ENCODE peak calls at places on chromosomes 13 and 19, in eight cellular contexts. One of them, this sample, is unnamed.

GRCh38 chr13:110521296-110521680 is 40.2 kb downstream of the RAB20 start:
- DNase-seq in stimulated activated CD4-positive, alpha-beta T cell treated with anti-CD3 and anti-CD28 coated beads, Interleukin-2, amount 100 ng/mL, for 4 hours: no peak
- DNase-seq in GM12891: no peak
- DNase-seq in NCI-H446 treated with DMSO at 0.1 percent for 48 hours: no peak
- DNase-seq in fibroblast of the aortic adventitia: peak
- DNase-seq in activated T-cell treated with anti-CD3 and anti-CD28 coated beads for 1 hour: no peak
- DNase-seq in Right ventricle myocardium superior: no peak
- DNase-seq in stomach: no peak
- DNase-seq in this sample: no peak

GRCh38 chr19:30224689-30225606 is 147.2 kb upstream of the ZNF536 start:
- DNase-seq in stimulated activated CD4-positive, alpha-beta T cell treated with anti-CD3 and anti-CD28 coated beads, Interleukin-2, amount 100 ng/mL, for 4 hours: no peak
- DNase-seq in NCI-H446 treated with DMSO at 0.1 percent for 48 hours: peak
- DNase-seq in fibroblast of the aortic adventitia: no peak
- DNase-seq in Right ventricle myocardium superior: no peak
- DNase-seq in GM12891: no peak
- DNase-seq in activated T-cell treated with anti-CD3 and anti-CD28 coated beads for 1 hour: no peak
- DNase-seq in stomach: no peak
- DNase-seq in this sample: no peak

GRCh38 chr13:72390909-72391308 is 336.5 kb downstream of the MZT1 start:
- DNase-seq in stomach: no peak
- DNase-seq in GM12891: no peak
- DNase-seq in activated T-cell treated with anti-CD3 and anti-CD28 coated beads for 1 hour: no peak
- DNase-seq in fibroblast of the aortic adventitia: no peak
- DNase-seq in Right ventricle myocardium superior: no peak
- DNase-seq in stimulated activated CD4-positive, alpha-beta T cell treated with anti-CD3 and anti-CD28 coated beads, Interleukin-2, amount 100 ng/mL, for 4 hours: no peak
- DNase-seq in NCI-H446 treated with DMSO at 0.1 percent for 48 hours: no peak
- DNase-seq in this sample: no peak

GRCh38 chr13:110913911-110914292 is 967 bp downstream of the ANKRD10 start:
- DNase-seq in activated T-cell treated with anti-CD3 and anti-CD28 coated beads for 1 hour: no peak
- DNase-seq in Right ventricle myocardium superior: no peak
- DNase-seq in stomach: no peak
- DNase-seq in NCI-H446 treated with DMSO at 0.1 percent for 48 hours: no peak
- DNase-seq in GM12891: no peak
- DNase-seq in fibroblast of the aortic adventitia: no peak
- DNase-seq in stimulated activated CD4-positive, alpha-beta T cell treated with anti-CD3 and anti-CD28 coated beads, Interleukin-2, amount 100 ng/mL, for 4 hours: no peak
- DNase-seq in this sample: no peak

GRCh38 chr13:30395192-30396158 is 26.8 kb upstream of the UBE2L5 start:
- DNase-seq in GM12891: peak
- DNase-seq in stimulated activated CD4-positive, alpha-beta T cell treated with anti-CD3 and anti-CD28 coated beads, Interleukin-2, amount 100 ng/mL, for 4 hours: peak
- DNase-seq in fibroblast of the aortic adventitia: peak
- DNase-seq in NCI-H446 treated with DMSO at 0.1 percent for 48 hours: no peak
- DNase-seq in stomach: peak
- DNase-seq in Right ventricle myocardium superior: peak
- DNase-seq in activated T-cell treated with anti-CD3 and anti-CD28 coated beads for 1 hour: peak
- DNase-seq in this sample: peak

GRCh38 chr19:916645-917322 is 349 bp upstream of the KISS1R start:
- DNase-seq in activated T-cell treated with anti-CD3 and anti-CD28 coated beads for 1 hour: no peak
- DNase-seq in Right ventricle myocardium superior: no peak
- DNase-seq in NCI-H446 treated with DMSO at 0.1 percent for 48 hours: no peak
- DNase-seq in stimulated activated CD4-positive, alpha-beta T cell treated with anti-CD3 and anti-CD28 coated beads, Interleukin-2, amount 100 ng/mL, for 4 hours: no peak
- DNase-seq in GM12891: no peak
- DNase-seq in stomach: no peak
- DNase-seq in fibroblast of the aortic adventitia: no peak
- DNase-seq in this sample: no peak

GRCh38 chr19:58570770-58571574 is 2.2 kb downstream of the MZF1 start:
- DNase-seq in GM12891: no peak
- DNase-seq in Right ventricle myocardium superior: no peak
- DNase-seq in stomach: no peak
- DNase-seq in stimulated activated CD4-positive, alpha-beta T cell treated with anti-CD3 and anti-CD28 coated beads, Interleukin-2, amount 100 ng/mL, for 4 hours: no peak
- DNase-seq in activated T-cell treated with anti-CD3 and anti-CD28 coated beads for 1 hour: no peak
- DNase-seq in fibroblast of the aortic adventitia: no peak
- DNase-seq in NCI-H446 treated with DMSO at 0.1 percent for 48 hours: no peak
- DNase-seq in this sample: no peak

GRCh38 chr13:39840201-39840600 is 184.7 kb downstream of the COG6 start:
- DNase-seq in Right ventricle myocardium superior: no peak
- DNase-seq in NCI-H446 treated with DMSO at 0.1 percent for 48 hours: peak
- DNase-seq in stimulated activated CD4-positive, alpha-beta T cell treated with anti-CD3 and anti-CD28 coated beads, Interleukin-2, amount 100 ng/mL, for 4 hours: no peak
- DNase-seq in GM12891: no peak
- DNase-seq in stomach: no peak
- DNase-seq in fibroblast of the aortic adventitia: no peak
- DNase-seq in activated T-cell treated with anti-CD3 and anti-CD28 coated beads for 1 hour: no peak
- DNase-seq in this sample: peak

GRCh38 chr13:75410207-75410606 is 71.8 kb downstream of the TBC1D4 start:
- DNase-seq in stomach: no peak
- DNase-seq in activated T-cell treated with anti-CD3 and anti-CD28 coated beads for 1 hour: no peak
- DNase-seq in GM12891: no peak
- DNase-seq in stimulated activated CD4-positive, alpha-beta T cell treated with anti-CD3 and anti-CD28 coated beads, Interleukin-2, amount 100 ng/mL, for 4 hours: no peak
- DNase-seq in fibroblast of the aortic adventitia: no peak
- DNase-seq in NCI-H446 treated with DMSO at 0.1 percent for 48 hours: no peak
- DNase-seq in Right ventricle myocardium superior: no peak
- DNase-seq in this sample: no peak

GRCh38 chr13:30779608-30780007 is 44.3 kb downstream of the ALOX5AP start:
- DNase-seq in activated T-cell treated with anti-CD3 and anti-CD28 coated beads for 1 hour: no peak
- DNase-seq in GM12891: no peak
- DNase-seq in NCI-H446 treated with DMSO at 0.1 percent for 48 hours: no peak
- DNase-seq in stomach: no peak
- DNase-seq in stimulated activated CD4-positive, alpha-beta T cell treated with anti-CD3 and anti-CD28 coated beads, Interleukin-2, amount 100 ng/mL, for 4 hours: no peak
- DNase-seq in fibroblast of the aortic adventitia: no peak
- DNase-seq in Right ventricle myocardium superior: no peak
- DNase-seq in this sample: no peak

GRCh38 chr19:55432355-55432959 is 10.6 kb downstream of the SHISA7 start:
- DNase-seq in Right ventricle myocardium superior: no peak
- DNase-seq in NCI-H446 treated with DMSO at 0.1 percent for 48 hours: no peak
- DNase-seq in activated T-cell treated with anti-CD3 and anti-CD28 coated beads for 1 hour: no peak
- DNase-seq in stomach: no peak
- DNase-seq in GM12891: no peak
- DNase-seq in fibroblast of the aortic adventitia: no peak
- DNase-seq in stimulated activated CD4-positive, alpha-beta T cell treated with anti-CD3 and anti-CD28 coated beads, Interleukin-2, amount 100 ng/mL, for 4 hours: no peak
- DNase-seq in this sample: no peak

GRCh38 chr13:65940720-65941119 is 1289.4 kb downstream of the PCDH9 start:
- DNase-seq in Right ventricle myocardium superior: peak
- DNase-seq in NCI-H446 treated with DMSO at 0.1 percent for 48 hours: no peak
- DNase-seq in stomach: no peak
- DNase-seq in fibroblast of the aortic adventitia: no peak
- DNase-seq in stimulated activated CD4-positive, alpha-beta T cell treated with anti-CD3 and anti-CD28 coated beads, Interleukin-2, amount 100 ng/mL, for 4 hours: no peak
- DNase-seq in activated T-cell treated with anti-CD3 and anti-CD28 coated beads for 1 hour: no peak
- DNase-seq in GM12891: no peak
- DNase-seq in this sample: no peak

GRCh38 chr13:110471833-110472162 is 89.7 kb downstream of the RAB20 start:
- DNase-seq in Right ventricle myocardium superior: peak
- DNase-seq in GM12891: peak
- DNase-seq in NCI-H446 treated with DMSO at 0.1 percent for 48 hours: no peak
- DNase-seq in activated T-cell treated with anti-CD3 and anti-CD28 coated beads for 1 hour: no peak
- DNase-seq in stomach: peak
- DNase-seq in stimulated activated CD4-positive, alpha-beta T cell treated with anti-CD3 and anti-CD28 coated beads, Interleukin-2, amount 100 ng/mL, for 4 hours: no peak
- DNase-seq in fibroblast of the aortic adventitia: no peak
- DNase-seq in this sample: no peak

GRCh38 chr19:16190198-16190597 is 5.0 kb downstream of the FAM32A start:
- DNase-seq in stomach: no peak
- DNase-seq in NCI-H446 treated with DMSO at 0.1 percent for 48 hours: no peak
- DNase-seq in stimulated activated CD4-positive, alpha-beta T cell treated with anti-CD3 and anti-CD28 coated beads, Interleukin-2, amount 100 ng/mL, for 4 hours: no peak
- DNase-seq in fibroblast of the aortic adventitia: no peak
- DNase-seq in Right ventricle myocardium superior: peak
- DNase-seq in activated T-cell treated with anti-CD3 and anti-CD28 coated beads for 1 hour: no peak
- DNase-seq in GM12891: no peak
- DNase-seq in this sample: no peak

GRCh38 chr19:7605490-7606222 is 10.0 kb downstream of the CAMSAP3 start:
- DNase-seq in activated T-cell treated with anti-CD3 and anti-CD28 coated beads for 1 hour: no peak
- DNase-seq in stimulated activated CD4-positive, alpha-beta T cell treated with anti-CD3 and anti-CD28 coated beads, Interleukin-2, amount 100 ng/mL, for 4 hours: no peak
- DNase-seq in GM12891: no peak
- DNase-seq in Right ventricle myocardium superior: no peak
- DNase-seq in NCI-H446 treated with DMSO at 0.1 percent for 48 hours: no peak
- DNase-seq in stomach: no peak
- DNase-seq in fibroblast of the aortic adventitia: no peak
- DNase-seq in this sample: no peak

GRCh38 chr13:51394724-51395123 is 55.2 kb downstream of the SERPINE3 start:
- DNase-seq in GM12891: no peak
- DNase-seq in Right ventricle myocardium superior: no peak
- DNase-seq in activated T-cell treated with anti-CD3 and anti-CD28 coated beads for 1 hour: no peak
- DNase-seq in stimulated activated CD4-positive, alpha-beta T cell treated with anti-CD3 and anti-CD28 coated beads, Interleukin-2, amount 100 ng/mL, for 4 hours: no peak
- DNase-seq in NCI-H446 treated with DMSO at 0.1 percent for 48 hours: no peak
- DNase-seq in fibroblast of the aortic adventitia: no peak
- DNase-seq in stomach: no peak
- DNase-seq in this sample: no peak

GRCh38 chr13:73428706-73429105 is 369.9 kb downstream of the KLF5 start:
- DNase-seq in stomach: no peak
- DNase-seq in stimulated activated CD4-positive, alpha-beta T cell treated with anti-CD3 and anti-CD28 coated beads, Interleukin-2, amount 100 ng/mL, for 4 hours: no peak
- DNase-seq in activated T-cell treated with anti-CD3 and anti-CD28 coated beads for 1 hour: no peak
- DNase-seq in NCI-H446 treated with DMSO at 0.1 percent for 48 hours: no peak
- DNase-seq in GM12891: no peak
- DNase-seq in Right ventricle myocardium superior: no peak
- DNase-seq in fibroblast of the aortic adventitia: no peak
- DNase-seq in this sample: no peak

GRCh38 chr19:17997969-17998826 is 9.8 kb upstream of the ARRDC2 start:
- DNase-seq in GM12891: no peak
- DNase-seq in stimulated activated CD4-positive, alpha-beta T cell treated with anti-CD3 and anti-CD28 coated beads, Interleukin-2, amount 100 ng/mL, for 4 hours: no peak
- DNase-seq in NCI-H446 treated with DMSO at 0.1 percent for 48 hours: no peak
- DNase-seq in fibroblast of the aortic adventitia: peak
- DNase-seq in stomach: peak
- DNase-seq in Right ventricle myocardium superior: no peak
- DNase-seq in activated T-cell treated with anti-CD3 and anti-CD28 coated beads for 1 hour: no peak
- DNase-seq in this sample: no peak

GRCh38 chr19:49499030-49499670 is 2.9 kb downstream of the RPS11 start:
- DNase-seq in stomach: no peak
- DNase-seq in activated T-cell treated with anti-CD3 and anti-CD28 coated beads for 1 hour: no peak
- DNase-seq in GM12891: no peak
- DNase-seq in Right ventricle myocardium superior: no peak
- DNase-seq in fibroblast of the aortic adventitia: no peak
- DNase-seq in NCI-H446 treated with DMSO at 0.1 percent for 48 hours: no peak
- DNase-seq in stimulated activated CD4-positive, alpha-beta T cell treated with anti-CD3 and anti-CD28 coated beads, Interleukin-2, amount 100 ng/mL, for 4 hours: no peak
- DNase-seq in this sample: no peak

GRCh38 chr19:49889687-49890348 is 6.9 kb downstream of the IL4I1 start:
- DNase-seq in stimulated activated CD4-positive, alpha-beta T cell treated with anti-CD3 and anti-CD28 coated beads, Interleukin-2, amount 100 ng/mL, for 4 hours: peak
- DNase-seq in fibroblast of the aortic adventitia: peak
- DNase-seq in stomach: peak
- DNase-seq in NCI-H446 treated with DMSO at 0.1 percent for 48 hours: no peak
- DNase-seq in activated T-cell treated with anti-CD3 and anti-CD28 coated beads for 1 hour: peak
- DNase-seq in GM12891: peak
- DNase-seq in Right ventricle myocardium superior: peak
- DNase-seq in this sample: peak

GRCh38 chr13:107203146-107203847 is 635.4 kb upstream of the ARGLU1 start:
- DNase-seq in Right ventricle myocardium superior: no peak
- DNase-seq in activated T-cell treated with anti-CD3 and anti-CD28 coated beads for 1 hour: no peak
- DNase-seq in GM12891: peak
- DNase-seq in fibroblast of the aortic adventitia: peak
- DNase-seq in NCI-H446 treated with DMSO at 0.1 percent for 48 hours: no peak
- DNase-seq in stimulated activated CD4-positive, alpha-beta T cell treated with anti-CD3 and anti-CD28 coated beads, Interleukin-2, amount 100 ng/mL, for 4 hours: no peak
- DNase-seq in stomach: no peak
- DNase-seq in this sample: no peak